ENCODE peak calls at places on chromosome 21, in seven cellular contexts. N is activated CD4-positive, CD25-positive, alpha-beta regulatory T cell; Y is globus pallidus; Z is NCI-H2107; C is HEK293T; F is effector memory CD8-positive, alpha-beta T cell; W is G401. B is an unnamed sample.

GRCh38 chr21:27108228-27108627 is 141.3 kb upstream of the ADAMTS5 start:
- DNase-seq in N (no peak), Y (no peak), Z (no peak), C (no peak), F (no peak), W (no peak), B (peak)

GRCh38 chr21:45535341-45536081 is 6.7 kb downstream of the SLC19A1 start:
- DNase-seq in N (no peak), Y (peak), Z (no peak), C (no peak), F (no peak), W (peak), B (no peak)

GRCh38 chr21:37828515-37828914 is 87.7 kb downstream of the KCNJ6 start:
- DNase-seq in N (no peak), Y (no peak), Z (no peak), C (no peak), F (no peak), W (peak), B (no peak)

GRCh38 chr21:42624936-42625335 is 28.5 kb upstream of the PDE9A start:
- DNase-seq in N (no peak), Y (no peak), Z (no peak), C (no peak), F (no peak), W (no peak), B (no peak)

GRCh38 chr21:28336299-28336698 is 656.4 kb downstream of the LTN1 start:
- DNase-seq in N (no peak), Y (peak), Z (no peak), C (no peak), F (no peak), W (peak), B (peak)

GRCh38 chr21:33762798-33763572 is 120.7 kb downstream of the ITSN1 start:
- DNase-seq in N (no peak), Y (no peak), Z (no peak), C (no peak), F (no peak), W (no peak), B (peak)

GRCh38 chr21:20020032-20020431 is 978.2 kb upstream of the NCAM2 start:
- DNase-seq in N (no peak), Y (no peak), Z (no peak), C (no peak), F (no peak), W (no peak), B (no peak)

GRCh38 chr21:29606613-29607012 is 307.9 kb downstream of the BACH1 start:
- DNase-seq in N (no peak), Y (no peak), Z (no peak), C (no peak), F (no peak), W (no peak), B (no peak)

GRCh38 chr21:16154961-16155360 is 425.2 kb downstream of the USP25 start:
- DNase-seq in N (no peak), Y (no peak), Z (no peak), C (no peak), F (no peak), W (no peak), B (no peak)

GRCh38 chr21:36747114-36747814 is 48.3 kb downstream of the SIM2 start:
- DNase-seq in N (no peak), Y (no peak), Z (no peak), C (no peak), F (no peak), W (peak), B (no peak)

GRCh38 chr21:17371470-17371869 is 141.4 kb upstream of the CXADR start:
- DNase-seq in N (no peak), Y (no peak), Z (no peak), C (no peak), F (no peak), W (no peak), B (peak)

GRCh38 chr21:38494688-38495087 is 3.6 kb downstream of the ERG start:
- DNase-seq in N (no peak), Y (no peak), Z (no peak), C (no peak), F (no peak), W (no peak), B (peak)

GRCh38 chr21:42220138-42220701 is 1.3 kb downstream of the ABCG1 start:
- DNase-seq in N (no peak), Y (peak), Z (peak), C (peak), F (peak), W (peak), B (peak)

GRCh38 chr21:43771199-43771675 is 4.9 kb downstream of the CSTB start:
- DNase-seq in N (no peak), Y (no peak), Z (no peak), C (no peak), F (no peak), W (no peak), B (no peak)

GRCh38 chr21:42021751-42022430 is 11.7 kb upstream of the ZBTB21 start:
- DNase-seq in N (no peak), Y (peak), Z (peak), C (no peak), F (no peak), W (no peak), B (no peak)

GRCh38 chr21:46029201-46029924 is 47.8 kb downstream of the COL6A1 start:
- DNase-seq in N (no peak), Y (no peak), Z (no peak), C (no peak), F (no peak), W (no peak), B (no peak)

GRCh38 chr21:32386195-32386870 is 6.5 kb downstream of the URB1 start:
- DNase-seq in N (no peak), Y (no peak), Z (no peak), C (no peak), F (no peak), W (no peak), B (peak)

GRCh38 chr21:38965910-38966504 is 160.3 kb downstream of the ETS2 start:
- DNase-seq in N (no peak), Y (no peak), Z (peak), C (no peak), F (no peak), W (no peak), B (peak)

GRCh38 chr21:31181089-31181757 is 142.9 kb upstream of the KRTAP19-8 start:
- DNase-seq in N (no peak), Y (no peak), Z (no peak), C (no peak), F (no peak), W (no peak), B (no peak)

GRCh38 chr21:32044205-32044874 is 171.5 kb downstream of the HUNK start:
- DNase-seq in N (no peak), Y (no peak), Z (no peak), C (no peak), F (no peak), W (no peak), B (no peak)

GRCh38 chr21:29218749-29219148 is 80.0 kb upstream of the BACH1 start:
- DNase-seq in N (no peak), Y (no peak), Z (no peak), C (no peak), F (no peak), W (no peak), B (no peak)

GRCh38 chr21:28516996-28517592 is 475.6 kb downstream of the LTN1 start:
- DNase-seq in N (peak), Y (peak), Z (peak), C (peak), F (peak), W (peak), B (peak)

GRCh38 chr21:42091899-42092508 is 20.9 kb downstream of the UMODL1 start:
- DNase-seq in N (no peak), Y (no peak), Z (no peak), C (no peak), F (no peak), W (no peak), B (peak)

GRCh38 chr21:46061950-46062349 is 36.0 kb upstream of the COL6A2 start:
- DNase-seq in N (no peak), Y (no peak), Z (no peak), C (no peak), F (no peak), W (no peak), B (no peak)

GRCh38 chr21:34545079-34545884 is 33.3 kb upstream of the KCNE1 start:
- DNase-seq in N (no peak), Y (peak), Z (no peak), C (no peak), F (no peak), W (peak), B (peak)

GRCh38 chr21:38987551-38988210 is 182.0 kb downstream of the ETS2 start:
- DNase-seq in N (no peak), Y (no peak), Z (no peak), C (no peak), F (no peak), W (peak), B (no peak)

GRCh38 chr21:45791562-45792418 is 148.3 kb downstream of the PCBP3 start:
- DNase-seq in N (no peak), Y (no peak), Z (no peak), C (no peak), F (no peak), W (no peak), B (no peak)

GRCh38 chr21:42375141-42375905 is 9.0 kb upstream of the TFF1 start:
- DNase-seq in N (no peak), Y (no peak), Z (peak), C (no peak), F (no peak), W (no peak), B (no peak)

GRCh38 chr21:41483973-41484372 is 24.0 kb downstream of the TMPRSS2 start:
- DNase-seq in N (no peak), Y (no peak), Z (no peak), C (no peak), F (no peak), W (no peak), B (no peak)

GRCh38 chr21:33864150-33864549 is 51.5 kb downstream of the ATP5PO start:
- DNase-seq in N (no peak), Y (no peak), Z (no peak), C (no peak), F (no peak), W (no peak), B (no peak)

GRCh38 chr21:33403786-33404571 is 766 bp downstream of the IFNGR2 start:
- DNase-seq in N (no peak), Y (no peak), Z (no peak), C (peak), F (no peak), W (peak), B (no peak)

GRCh38 chr21:43290529-43291346 is 121.9 kb downstream of the CRYAA start:
- DNase-seq in N (no peak), Y (no peak), Z (no peak), C (no peak), F (no peak), W (no peak), B (no peak)

GRCh38 chr21:41133896-41134522 is 34.0 kb upstream of the BACE2 start:
- DNase-seq in N (no peak), Y (peak), Z (no peak), C (peak), F (no peak), W (peak), B (peak)